ENCODE peak calls at places on chromosomes 4 and X, in nine cellular contexts. Q is GM23338; T is stimulated activated effector memory CD8-positive, alpha-beta T cell treated with anti-CD3 and anti-CD28 coated beads, Interleukin-12 subunit alpha, Interleukin-12 subunit beta, amount 100 ng/mL, for 72 hours; H is aorta; U is stimulated activated naive CD8-positive, alpha-beta T cell treated with anti-CD3 and anti-CD28 coated beads, Interleukin-15, Interleukin-2, amounts not matched to agents 100 U/mL and 50 U/mL, for 24 hours; P is T-helper 2 cell; S is CD14-positive monocyte; L is cardiac fibroblast; C is renal cortical epithelial cell. F is an unnamed sample.

GRCh38 chr4:32025840-32026459 is 1305.8 kb downstream of the PCDH7 start:
- DNase-seq in S (no peak), L (peak; percentile 40), T (no peak), P (no peak), Q (peak; percentile 20), C (peak; percentile 100), H (no peak), U (no peak), F (peak; percentile 97)

GRCh38 chr4:8347660-8348059 is 78.1 kb downstream of the HTRA3 start:
- DNase-seq in S (no peak), P (no peak), U (no peak), H (no peak), L (no peak), Q (no peak), T (no peak), C (no peak), F (no peak)

GRCh38 chr4:190020790-190021717 is 6.0 kb downstream of the FRG2 start:
- DNase-seq in S (no peak), H (no peak), P (peak; percentile 49), U (peak; percentile 25), T (peak; percentile 74), L (peak; percentile 27), C (peak; percentile 30), Q (peak; percentile 92), F (no peak)

GRCh38 chr4:77151246-77151645 is 5.8 kb upstream of the CCNG2 start:
- DNase-seq in P (peak; percentile 85), S (no peak), Q (no peak), C (no peak), U (no peak), L (peak; percentile 41), H (no peak), T (no peak), F (no peak)

GRCh38 chrX:2691543-2692220 is 587 bp downstream of the CD99 start:
- DNase-seq in C (no peak), H (peak; percentile 88), S (no peak), L (peak; percentile 62), T (no peak), P (peak; percentile 64), U (peak; percentile 51), Q (peak; percentile 39), F (no peak)

GRCh38 chrX:100895365-100896075 is 21.4 kb upstream of the NOX1 start:
- DNase-seq in P (peak; percentile 30), L (peak; percentile 59), T (no peak), C (peak; percentile 33), H (no peak), U (peak; percentile 14), S (no peak), Q (peak; percentile 70), F (peak; percentile 25)

GRCh38 chrX:30580641-30581040 is 3.1 kb upstream of the TASL start:
- DNase-seq in T (no peak), S (no peak), H (no peak), P (no peak), L (no peak), C (no peak), U (no peak), Q (no peak), F (no peak)

GRCh38 chr4:144658908-144659307 is 13.0 kb downstream of the HHIP start:
- DNase-seq in L (peak; percentile 28), H (no peak), P (no peak), U (no peak), S (no peak), T (no peak), Q (no peak), C (no peak), F (no peak)

F was measured in kidney glomerular epithelial cell.